ENCODE peak calls at places on chromosomes 16 and 17, in nine cellular contexts. U, X, S, F, K, L, T, I and J are unnamed samples.

GRCh38 chr16:80366023-80366422 is 174.8 kb upstream of the DYNLRB2 start:
- DNase-seq in U (no peak), X (no peak), S (no peak), F (no peak), K (no peak), L (no peak), T (no peak), I (no peak), J (no peak)

GRCh38 chr16:71883193-71883848 is 661 bp downstream of the ZNF821 start:
- DNase-seq in U (peak; percentile 17), X (peak; percentile 61), S (peak; percentile 40), F (peak; percentile 6), K (peak; percentile 54), L (peak; percentile 49), T (peak; percentile 50), I (peak; percentile 61), J (no peak)

GRCh38 chr17:81090361-81091133 is 55.6 kb downstream of the BAIAP2 start:
- DNase-seq in U (peak; percentile 53), X (peak; percentile 55), S (no peak), F (no peak), K (peak; percentile 39), L (no peak), T (peak; percentile 29), I (peak; percentile 92), J (peak; percentile 34)

GRCh38 chr16:80948886-80949502 is 57.7 kb downstream of the CMC2 start:
- DNase-seq in U (peak; percentile 30), X (peak; percentile 28), S (no peak), F (peak; percentile 20), K (peak; percentile 79), L (no peak), T (peak; percentile 32), I (peak; percentile 74), J (no peak)

GRCh38 chr17:75558666-75559530 is 28.7 kb upstream of the MYO15B start:
- DNase-seq in U (no peak), X (no peak), S (no peak), F (no peak), K (no peak), L (no peak), T (no peak), I (peak; percentile 70), J (no peak)

GRCh38 chr17:44935116-44935515 is 12.5 kb downstream of the KIF18B start:
- DNase-seq in U (no peak), X (no peak), S (no peak), F (no peak), K (no peak), L (no peak), T (no peak), I (no peak), J (no peak)

GRCh38 chr17:4509402-4509801 is 10.7 kb downstream of the SPNS2 start:
- DNase-seq in U (no peak), X (no peak), S (no peak), F (no peak), K (no peak), L (no peak), T (no peak), I (no peak), J (no peak)

GRCh38 chr17:14604920-14605599 is 304.2 kb downstream of the HS3ST3B1 start:
- DNase-seq in U (peak; percentile 16), X (peak; percentile 27), S (no peak), F (no peak), K (peak; percentile 16), L (no peak), T (peak; percentile 23), I (no peak), J (peak; percentile 2)

GRCh38 chr17:76081295-76082210 is 2.6 kb downstream of the ZACN start:
- DNase-seq in U (no peak), X (no peak), S (no peak), F (no peak), K (no peak), L (no peak), T (no peak), I (no peak), J (no peak)

GRCh38 chr17:969767-970387 is 9.7 kb downstream of the NXN start:
- DNase-seq in U (no peak), X (no peak), S (peak; percentile 59), F (no peak), K (no peak), L (no peak), T (no peak), I (peak; percentile 24), J (no peak)

GRCh38 chr17:74888440-74888839 is 5.0 kb downstream of the FADS6 start:
- DNase-seq in U (no peak), X (no peak), S (no peak), F (no peak), K (no peak), L (no peak), T (no peak), I (no peak), J (no peak)

GRCh38 chr16:59633996-59634579 is 900.0 kb upstream of the GOT2 start:
- DNase-seq in U (no peak), X (no peak), S (no peak), F (peak; percentile 83), K (no peak), L (no peak), T (no peak), I (no peak), J (no peak)

GRCh38 chr16:48487287-48487686 is 102.1 kb upstream of the SIAH1 start:
- DNase-seq in U (no peak), X (no peak), S (no peak), F (peak; percentile 33), K (no peak), L (no peak), T (no peak), I (no peak), J (no peak)

GRCh38 chr16:4261557-4262172 is 11.2 kb downstream of the TFAP4 start:
- DNase-seq in U (no peak), X (peak; percentile 24), S (peak; percentile 39), F (peak; percentile 16), K (peak; percentile 70), L (peak; percentile 37), T (no peak), I (peak; percentile 69), J (no peak)

DNA sequence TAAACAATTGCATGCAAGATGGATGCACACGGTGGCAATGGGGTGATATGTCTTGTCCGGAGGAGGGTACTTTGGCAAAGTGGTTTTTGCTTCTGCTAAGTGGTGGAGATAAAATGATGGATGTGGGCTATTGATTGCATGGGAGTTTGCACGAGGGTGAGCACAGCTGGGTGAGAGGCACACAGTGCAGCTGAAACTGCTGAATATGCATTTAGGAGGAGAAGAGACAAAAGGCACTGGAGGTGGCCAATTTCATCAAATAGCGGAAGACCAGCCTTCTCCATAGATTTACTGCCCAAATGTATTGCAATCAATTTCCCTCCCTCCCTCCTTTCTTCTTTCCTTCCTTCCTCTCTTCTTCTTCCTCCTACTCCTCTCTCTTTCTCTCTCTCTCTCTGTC is 414.4 kb upstream of the EEF2KMT start:
- DNase-seq in U (no peak), X (no peak), S (no peak), F (no peak), K (no peak), L (no peak), T (no peak), I (no peak), J (no peak)
- H3K9me3 ChIP-seq in U (peaks cover 9% of the 10 kb centered on the region), X (no peaks in the 10 kb centered on the region), S (no peaks in the 10 kb centered on the region), F (peaks cover 35% of the 10 kb centered on the region), K (no peaks in the 10 kb centered on the region), L (no peaks in the 10 kb centered on the region), T (no peaks in the 10 kb centered on the region), I (no peaks in the 10 kb centered on the region), J (no peaks in the 10 kb centered on the region)

GRCh38 chr16:56321571-56321970 is 103.8 kb downstream of the AMFR start:
- DNase-seq in U (no peak), X (no peak), S (no peak), F (no peak), K (no peak), L (no peak), T (no peak), I (no peak), J (no peak)
- TF ChIP-seq POLR2A in U (no peak), X (no peak), S (no peak), F (no peak), K (no peak), L (no peak), T (no peak), I (no peak), J (no peak)

GRCh38 chr17:62666801-62667591 is 39.5 kb downstream of the MRC2 start:
- DNase-seq in U (no peak), X (no peak), S (no peak), F (no peak), K (no peak), L (no peak), T (no peak), I (no peak), J (no peak)
- H3K9me3 ChIP-seq in U (no peaks in the 10 kb centered on the region), X (no peaks in the 10 kb centered on the region), S (no peaks in the 10 kb centered on the region), F (no peaks in the 10 kb centered on the region), K (no peaks in the 10 kb centered on the region), L (no peaks in the 10 kb centered on the region), T (no peaks in the 10 kb centered on the region), I (no peaks in the 10 kb centered on the region), J (no peaks in the 10 kb centered on the region)

DNA sequence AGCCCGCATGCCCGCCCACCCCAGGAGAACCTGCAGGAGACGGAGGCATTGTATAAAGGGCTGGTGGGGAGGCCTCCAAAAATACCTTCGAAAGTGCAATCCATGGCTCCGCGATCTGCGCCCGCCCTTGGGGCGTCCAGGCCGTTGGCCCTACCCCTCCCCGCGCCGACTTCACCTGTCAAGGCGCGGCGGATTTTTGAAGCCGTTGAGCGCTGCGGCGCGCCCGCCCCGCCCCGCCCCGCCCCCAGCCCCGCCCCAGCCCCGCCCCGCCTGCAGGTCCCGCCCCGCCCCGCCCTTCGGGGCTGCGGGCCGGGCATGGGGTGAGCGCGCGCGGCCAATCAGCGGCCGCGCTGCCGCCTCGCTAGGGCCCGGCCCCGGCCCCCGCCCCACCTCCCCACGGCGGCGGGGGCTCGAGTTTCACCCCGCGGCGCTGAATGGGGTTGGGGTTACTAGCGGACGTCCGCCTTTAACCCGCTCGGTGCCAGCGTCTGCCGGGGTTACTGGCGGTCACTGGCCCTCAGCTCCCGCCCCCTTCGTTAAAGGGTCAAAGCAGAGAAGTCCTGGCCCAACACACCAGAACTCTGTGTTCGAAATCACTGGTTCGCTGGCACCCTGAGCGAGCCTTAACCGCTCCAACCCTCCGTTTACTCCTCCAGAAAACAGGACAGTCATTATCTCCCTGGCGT is 13.2 kb downstream of the SREBF1 start:
- DNase-seq in U (peak; percentile 77), X (peak; percentile 89), S (peak; percentile 84), F (peak; percentile 61), K (peak; percentile 89), L (peak; percentile 78), T (peak; percentile 87), I (peak; percentile 98), J (peak; percentile 53)
- TF ChIP-seq POLR2A in U (peak; percentile 26), X (peak; percentile 52), S (no peak), F (no peak), K (no peak), L (no peak), T (no peak), I (no peak), J (peak; percentile 39)